ENCODE peak calls at places on chromosomes 6 and 20, in ten cellular contexts. Z, N, H, W, K, E, G, B, D and M are unnamed samples.

GRCh38 chr6:48092550-48093217 is 18.3 kb downstream of the PTCHD4 start:
- DNase-seq in Z (no peak), D (no peak), N (no peak), B (no peak), E (no peak), H (no peak), W (no peak), G (no peak), K (no peak), M (no peak)

GRCh38 chr20:57680934-57681914 is 28.6 kb downstream of the PMEPA1 start:
- DNase-seq in H (no peak), Z (no peak), K (no peak), D (no peak), E (no peak), W (no peak), G (no peak), N (no peak), B (no peak), M (no peak)

GRCh38 chr20:38032585-38033329 is 499 bp downstream of the TTI1 start:
- DNase-seq in Z (no peak), K (no peak), D (no peak), W (no peak), N (no peak), G (no peak), E (peak), H (no peak), B (peak), M (no peak)

GRCh38 chr6:159042003-159042823 is 2.6 kb downstream of the TAGAP start:
- DNase-seq in E (peak), N (no peak), G (peak), W (peak), K (peak), Z (peak), B (peak), D (peak), H (peak), M (peak)

GRCh38 chr6:73523434-73524123 is 2.7 kb upstream of the EEF1A1 start:
- DNase-seq in G (peak), D (peak), W (peak), K (peak), N (peak), E (peak), Z (no peak), B (peak), H (peak), M (peak)

GRCh38 chr6:55617272-55617671 is 38.3 kb upstream of the HMGCLL1 start:
- DNase-seq in B (no peak), W (peak), N (no peak), D (no peak), H (peak), G (peak), K (peak), Z (peak), E (no peak), M (peak)

GRCh38 chr6:56359201-56359899 is 112.0 kb upstream of the COL21A1 start:
- DNase-seq in Z (peak), K (peak), D (peak), G (peak), W (peak), E (peak), B (peak), H (peak), N (peak), M (peak)

GRCh38 chr20:64039293-64040160 is 3.5 kb downstream of the C20orf204 start:
- DNase-seq in G (no peak), E (no peak), Z (no peak), K (no peak), D (no peak), W (no peak), N (no peak), B (no peak), H (no peak), M (no peak)

GRCh38 chr20:39038495-39038894 is 76.4 kb downstream of the DHX35 start:
- DNase-seq in K (no peak), W (no peak), H (no peak), B (no peak), N (no peak), D (no peak), E (no peak), G (no peak), Z (no peak), M (no peak)

GRCh38 chr6:138504764-138505689 is 5.7 kb upstream of the NHSL1 start:
- DNase-seq in D (no peak), G (no peak), W (no peak), K (no peak), H (no peak), N (no peak), E (no peak), Z (no peak), B (no peak), M (no peak)

GRCh38 chr6:84524636-84525035 is 239.8 kb downstream of the TBX18 start:
- DNase-seq in Z (no peak), K (no peak), H (no peak), W (no peak), B (no peak), D (no peak), E (no peak), N (no peak), G (no peak), M (peak)

GRCh38 chr6:111329882-111330633 is 153.0 kb downstream of the REV3L start:
- DNase-seq in W (peak), B (no peak), E (no peak), Z (no peak), H (no peak), N (no peak), K (no peak), G (no peak), D (no peak), M (no peak)

GRCh38 chr20:2108987-2109386 is 7.4 kb downstream of the STK35 start:
- DNase-seq in W (peak), B (no peak), Z (no peak), E (no peak), N (no peak), H (peak), K (peak), D (no peak), G (peak), M (peak)

GRCh38 chr6:85756982-85757381 is 114.3 kb upstream of the SYNCRIP start:
- DNase-seq in D (no peak), Z (peak), E (no peak), H (no peak), W (peak), K (no peak), G (peak), N (no peak), B (peak), M (peak)

GRCh38 chr6:45038226-45038625 is 289.9 kb upstream of the RUNX2 start:
- DNase-seq in K (no peak), D (no peak), N (no peak), G (no peak), Z (no peak), B (no peak), W (no peak), E (no peak), H (no peak), M (no peak)

GRCh38 chr6:125866433-125866832 is 75.7 kb downstream of the NCOA7 start:
- DNase-seq in N (no peak), E (no peak), W (no peak), K (no peak), H (no peak), Z (no peak), G (no peak), D (no peak), B (no peak), M (no peak)

GRCh38 chr6:2817778-2818443 is 23.8 kb downstream of the SERPINB1 start:
- DNase-seq in G (no peak), Z (no peak), N (no peak), D (no peak), H (no peak), E (no peak), B (no peak), K (no peak), W (peak), M (peak)

GRCh38 chr20:50478162-50479036 is 31.8 kb upstream of the PTPN1 start:
- DNase-seq in H (peak), Z (peak), E (peak), G (peak), N (peak), K (no peak), B (peak), D (peak), W (no peak), M (peak)

GRCh38 chr6:169445661-169446581 is 192.3 kb upstream of the THBS2 start:
- DNase-seq in D (no peak), W (no peak), G (no peak), B (peak), N (no peak), Z (peak), E (no peak), H (peak), K (no peak), M (no peak)

GRCh38 chr6:27076116-27076515 is 171.4 kb upstream of the PRSS16 start:
- DNase-seq in N (no peak), H (no peak), K (no peak), B (peak), E (no peak), W (no peak), D (no peak), Z (no peak), G (no peak), M (no peak)

GRCh38 chr6:27161946-27162603 is 85.4 kb upstream of the PRSS16 start:
- DNase-seq in H (peak), N (no peak), W (peak), Z (peak), D (no peak), K (no peak), B (peak), E (no peak), G (no peak), M (no peak)

GRCh38 chr6:28802417-28803336 is 121.1 kb downstream of the TRIM27 start:
- DNase-seq in D (no peak), W (peak), Z (no peak), H (peak), B (no peak), K (no peak), E (no peak), N (no peak), G (peak), M (peak)

GRCh38 chr6:131001945-131002661 is 60.9 kb downstream of the EPB41L2 start:
- DNase-seq in E (no peak), N (no peak), K (no peak), W (no peak), Z (no peak), D (no peak), H (no peak), B (no peak), G (peak), M (no peak)

GRCh38 chr20:50541606-50542041 is 31.4 kb downstream of the PTPN1 start:
- DNase-seq in E (no peak), Z (no peak), K (no peak), G (no peak), N (no peak), W (no peak), H (peak), B (no peak), D (no peak), M (no peak)

GRCh38 chr6:39801456-39802251 is 9.5 kb downstream of the DAAM2 start:
- DNase-seq in B (no peak), D (no peak), K (no peak), G (no peak), N (no peak), Z (peak), W (no peak), E (no peak), H (no peak), M (no peak)

GRCh38 chr6:74715362-74716068 is 490.3 kb downstream of the COL12A1 start:
- DNase-seq in N (no peak), G (no peak), Z (no peak), H (no peak), E (no peak), B (no peak), D (no peak), W (peak), K (no peak), M (peak)